ENCODE peak calls at places on chromosome 18, in six cellular contexts. M is left ventricle myocardium inferior, C is ovary, O is Peyer's patch, P is upper lobe of left lung, R is adrenal gland. S is an unnamed sample.
A peak's percentile ranks its signal among the peaks of the same experiment; 100 is the strongest.

GRCh38 chr18:61608306-61608705 is 275.1 kb downstream of the CDH20 start:
- DNase-seq in M (no peak), C (no peak), O (no peak), P (no peak), R (no peak), S (no peak)

GRCh38 chr18:27713037-27713726 is 463.7 kb downstream of the CDH2 start:
- DNase-seq in M (no peak), C (no peak), O (no peak), P (no peak), R (no peak), S (no peak)

GRCh38 chr18:46333371-46334199 is 229.4 kb downstream of the HAUS1 start:
- DNase-seq in M (peak; percentile 45), C (peak; percentile 25), O (peak; percentile 38), P (no peak), R (no peak), S (peak; percentile 65)

GRCh38 chr18:11089931-11090715 is 59.2 kb downstream of the PIEZO2 start:
- DNase-seq in M (no peak), C (no peak), O (no peak), P (no peak), R (no peak), S (no peak)

GRCh38 chr18:41266616-41267015 is 688.4 kb upstream of the PIK3C3 start:
- DNase-seq in M (no peak), C (no peak), O (no peak), P (no peak), R (no peak), S (no peak)

GRCh38 chr18:13500227-13500865 is 226.0 kb downstream of the FAM210A start:
- DNase-seq in M (peak; percentile 59), C (no peak), O (no peak), P (no peak), R (no peak), S (no peak)

GRCh38 chr18:8949206-8949605 is 153.3 kb upstream of the NDUFV2 start:
- DNase-seq in M (no peak), C (no peak), O (no peak), P (no peak), R (no peak), S (peak; percentile 9)

GRCh38 chr18:79439201-79440023 is 43.7 kb downstream of the NFATC1 start:
- DNase-seq in M (no peak), C (no peak), O (no peak), P (no peak), R (no peak), S (no peak)

GRCh38 chr18:79797518-79798345 is at the start of gene KCNG2:
- DNase-seq in M (no peak), C (no peak), O (peak; percentile 60), P (no peak), R (no peak), S (peak; percentile 20)

GRCh38 chr18:74283646-74284045 is 8.1 kb downstream of the CYB5A start:
- DNase-seq in M (no peak), C (no peak), O (no peak), P (no peak), R (no peak), S (no peak)
- H3K4me1 ChIP-seq in M (peaks cover 88% of the 10 kb centered on the region), C (peaks cover 27% of the 10 kb centered on the region), O (no peaks in the 10 kb centered on the region), P (peaks cover 83% of the 10 kb centered on the region), R (peaks cover 35% of the 10 kb centered on the region), S (peaks cover 17% of the 10 kb centered on the region)

DNA sequence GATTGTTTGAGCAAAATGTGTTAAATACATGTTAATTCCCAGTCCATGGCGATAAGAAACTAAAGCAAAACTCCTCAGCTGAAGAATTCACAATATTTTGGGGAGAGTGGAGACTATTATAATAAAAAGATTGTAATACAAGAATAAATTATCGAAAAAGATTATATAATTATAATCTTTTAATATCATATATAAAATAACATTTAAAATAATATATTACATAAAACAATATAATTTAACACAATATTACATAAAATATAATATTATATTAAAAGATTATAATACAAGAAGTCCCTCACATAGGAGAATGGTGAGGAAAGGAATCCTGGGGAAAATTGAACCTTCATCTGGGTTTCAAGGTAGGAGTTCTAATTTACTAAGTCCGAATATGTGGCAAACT is 33.1 kb downstream of the NETO1 start:
- DNase-seq in M (no peak), C (no peak), O (no peak), P (no peak), R (no peak), S (no peak)
- H3K4me3 ChIP-seq in M (no peak overlapping the region), C (no peak overlapping the region), O (no peak overlapping the region), P (no peak overlapping the region), R (no peak overlapping the region), S (no peak overlapping the region)

DNA sequence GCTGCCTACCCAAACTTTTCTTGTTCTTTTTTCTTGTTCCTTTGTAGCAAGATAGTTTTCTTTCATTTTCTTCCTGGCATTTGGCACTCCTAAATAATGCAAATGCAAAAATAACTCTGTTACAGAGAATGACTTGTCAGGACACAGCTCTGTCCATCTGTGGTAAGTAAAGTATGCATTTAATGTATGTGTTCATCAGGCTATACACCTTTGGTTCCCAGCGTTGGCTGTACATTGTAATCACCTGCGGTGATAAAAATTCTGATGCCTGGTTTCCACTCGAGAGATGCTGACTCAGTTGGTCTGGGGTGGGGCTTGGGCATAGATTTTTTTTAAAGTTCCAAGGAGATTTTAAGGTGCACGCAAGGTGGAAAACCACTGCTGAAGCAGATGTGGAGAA is at the start of gene SERPINB13:
- DNase-seq in M (no peak), C (no peak), O (no peak), P (no peak), R (no peak), S (no peak)
- TF ChIP-seq CTCF in M (no peak), C (no peak), O (no peak), P (no peak), R (no peak), S (no peak)

DNA sequence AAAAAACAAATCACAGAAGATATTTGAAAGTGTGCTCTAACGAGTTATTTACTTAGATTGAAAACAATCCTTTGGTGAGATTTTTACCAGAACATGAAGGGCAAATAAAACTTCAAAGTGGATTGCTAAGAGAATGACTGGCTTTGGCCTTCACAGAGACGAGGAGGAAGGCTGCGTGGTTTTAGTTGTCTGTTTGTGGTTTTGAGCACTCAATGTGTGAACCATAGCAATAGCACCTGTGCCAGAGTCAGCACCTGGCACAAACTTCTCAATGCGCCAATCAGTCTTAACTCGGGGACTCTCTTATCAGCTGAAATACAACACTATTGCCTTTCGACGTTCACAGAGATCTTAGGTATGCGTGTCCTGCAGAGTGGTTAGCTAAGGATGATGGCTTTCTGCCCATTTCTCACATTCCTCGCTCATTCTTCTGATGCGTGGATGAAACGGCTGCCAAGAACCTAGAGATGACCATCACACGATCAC is 70.0 kb downstream of the MBP start:
- DNase-seq in M (no peak), C (no peak), O (no peak), P (peak; percentile 49), R (no peak), S (no peak)
- H3K4me1 ChIP-seq in M (peaks cover 60% of the 10 kb centered on the region), C (peaks cover 4% of the 10 kb centered on the region), O (peaks cover 50% of the 10 kb centered on the region), P (peaks cover 80% of the 10 kb centered on the region), R (peaks cover 18% of the 10 kb centered on the region), S (no peaks in the 10 kb centered on the region)